ENCODE peak calls at places on chromosomes 1 and 21, in six cellular contexts. D is T-cell; W is stimulated activated CD4-positive, alpha-beta T cell treated with anti-CD3 and anti-CD28 coated beads, Interleukin-15, amount 100 ng/mL, for 1 hour; P is Panc1; Q is omental fat pad; G is HTR-8/SVneo. N is an unnamed sample.

GRCh38 chr1:13754003-13754402 is 54.0 kb downstream of the PRDM2 start:
- DNase-seq in D (no peak), W (no peak), P (no peak), Q (no peak), G (no peak), N (no peak)

GRCh38 chr1:66207484-66207883 is 326.5 kb upstream of the SGIP1 start:
- DNase-seq in D (no peak), W (no peak), P (no peak), Q (no peak), G (no peak), N (peak)

GRCh38 chr1:64663654-64664053 is 81.2 kb upstream of the RAVER2 start:
- DNase-seq in D (no peak), W (no peak), P (no peak), Q (no peak), G (no peak), N (no peak)

GRCh38 chr1:102498929-102499328 is 502.2 kb upstream of the OLFM3 start:
- DNase-seq in D (no peak), W (no peak), P (no peak), Q (no peak), G (no peak), N (no peak)

GRCh38 chr1:196372896-196373536 is 235.2 kb downstream of the KCNT2 start:
- DNase-seq in D (no peak), W (no peak), P (no peak), Q (no peak), G (peak), N (peak)

GRCh38 chr1:16236091-16236494 is 890 bp downstream of the CPLANE2 start:
- DNase-seq in D (no peak), W (peak), P (no peak), Q (no peak), G (peak), N (peak)

GRCh38 chr1:42335809-42336518 is 929 bp upstream of the FOXJ3 start:
- DNase-seq in D (no peak), W (no peak), P (no peak), Q (no peak), G (peak), N (peak)

GRCh38 chr1:76759950-76760349 is 107.3 kb upstream of the ST6GALNAC5 start:
- DNase-seq in D (no peak), W (no peak), P (no peak), Q (no peak), G (no peak), N (no peak)

GRCh38 chr1:187396929-187397796 is 568.4 kb downstream of the PLA2G4A start:
- DNase-seq in D (no peak), W (no peak), P (no peak), Q (no peak), G (no peak), N (no peak)

GRCh38 chr1:181116819-181117390 is 28.4 kb downstream of the IER5 start:
- DNase-seq in D (no peak), W (no peak), P (no peak), Q (no peak), G (no peak), N (no peak)

GRCh38 chr1:232192781-232193450 is 437.0 kb downstream of the SIPA1L2 start:
- DNase-seq in D (no peak), W (no peak), P (no peak), Q (no peak), G (no peak), N (no peak)

GRCh38 chr21:43757601-43758000 is 18.5 kb downstream of the CSTB start:
- DNase-seq in D (no peak), W (no peak), P (no peak), Q (no peak), G (no peak), N (no peak)

GRCh38 chr1:14635421-14635820 is 36.9 kb downstream of the KAZN start:
- DNase-seq in D (no peak), W (no peak), P (no peak), Q (no peak), G (no peak), N (no peak)

GRCh38 chr1:195766709-195767108 is 841.5 kb downstream of the KCNT2 start:
- DNase-seq in D (no peak), W (no peak), P (no peak), Q (no peak), G (peak), N (no peak)

GRCh38 chr1:211935448-211935970 is 99.8 kb downstream of the INTS7 start:
- DNase-seq in D (no peak), W (no peak), P (no peak), Q (no peak), G (no peak), N (no peak)

GRCh38 chr1:248590055-248590454 is 7.4 kb downstream of the OR2T10 start:
- DNase-seq in D (no peak), W (no peak), P (no peak), Q (no peak), G (no peak), N (no peak)

GRCh38 chr1:32215629-32216505 is 6.3 kb downstream of the TMEM234 start:
- DNase-seq in D (no peak), W (peak), P (no peak), Q (no peak), G (peak), N (peak)

GRCh38 chr1:118963456-118964430 is 24.4 kb downstream of the TBX15 start:
- DNase-seq in D (no peak), W (no peak), P (no peak), Q (no peak), G (no peak), N (peak)

GRCh38 chr1:4594286-4594991 is 60.0 kb upstream of the AJAP1 start:
- DNase-seq in D (no peak), W (no peak), P (no peak), Q (no peak), G (no peak), N (no peak)

GRCh38 chr1:56934400-56935080 is 31.3 kb downstream of the C8B start:
- DNase-seq in D (no peak), W (no peak), P (no peak), Q (no peak), G (no peak), N (no peak)

N was measured in myocyte.